ENCODE peak calls at places on chromosomes 11 and 22, in six cellular contexts. D is SHP77 treated with DMSO at 0.1 percent for 48 hours; S is activated CD4-positive, alpha-beta T cell treated with anti-CD3 and anti-CD28 coated beads, Interleukin-2, amount 50 U/mL, for 48 hours; W is neuronal stem cell; H is left lung; M is cardiac fibroblast. Z is an unnamed sample.

GRCh38 chr22:43843783-43844530 is 18.4 kb downstream of the SULT4A1 start:
- DNase-seq in H (no peak), M (no peak), W (no peak), D (no peak), S (no peak), Z (no peak)

GRCh38 chr22:29266564-29267461 is 968 bp downstream of the RHBDD3 start:
- DNase-seq in W (no peak), D (no peak), S (peak), M (peak), H (no peak), Z (no peak)

GRCh38 chr22:26199665-26200064 is 30.4 kb downstream of the SEZ6L start:
- DNase-seq in M (no peak), S (no peak), W (no peak), D (no peak), H (no peak), Z (no peak)

GRCh38 chr22:24037851-24038765 is 27.0 kb downstream of the CABIN1 start:
- DNase-seq in H (no peak), D (no peak), S (no peak), W (no peak), M (no peak), Z (no peak)

GRCh38 chr22:37363593-37363992 is 63.7 kb downstream of the ELFN2 start:
- DNase-seq in D (no peak), S (no peak), W (no peak), M (no peak), H (no peak), Z (no peak)

GRCh38 chr11:130121430-130121978 is 38.1 kb upstream of the ST14 start:
- DNase-seq in S (no peak), W (no peak), M (peak), D (no peak), H (no peak), Z (no peak)

GRCh38 chr11:128289048-128289447 is 298.3 kb downstream of the ETS1 start:
- DNase-seq in S (no peak), M (no peak), D (no peak), H (no peak), W (no peak), Z (no peak)

GRCh38 chr11:33507967-33508366 is 192.7 kb downstream of the C11orf91 start:
- DNase-seq in W (no peak), S (no peak), D (no peak), M (peak), H (no peak), Z (no peak)

GRCh38 chr22:42500164-42500835 is 19.3 kb downstream of the RRP7A start:
- DNase-seq in D (no peak), H (peak), W (peak), S (peak), M (peak), Z (no peak)

GRCh38 chr11:2259466-2259830 is 10.9 kb downstream of the ASCL2 start:
- DNase-seq in S (no peak), M (no peak), H (no peak), D (no peak), W (no peak), Z (no peak)

GRCh38 chr11:127996825-127997224 is 590.5 kb downstream of the ETS1 start:
- DNase-seq in M (peak), S (no peak), W (no peak), H (no peak), D (no peak), Z (no peak)

GRCh38 chr22:20427945-20428417 is 9.6 kb downstream of the SCARF2 start:
- DNase-seq in H (peak), W (no peak), D (no peak), M (no peak), S (no peak), Z (no peak)

GRCh38 chr22:37043214-37043827 is 8.2 kb upstream of the KCTD17 start:
- DNase-seq in D (no peak), M (no peak), S (no peak), W (no peak), H (no peak), Z (no peak)

GRCh38 chr11:68256331-68256741 is 15.4 kb downstream of the C11orf24 start:
- DNase-seq in S (no peak), W (no peak), H (no peak), D (no peak), M (peak), Z (no peak)

GRCh38 chr22:49230194-49230577 is 597.5 kb downstream of the BRD1 start:
- DNase-seq in H (no peak), S (peak), M (no peak), W (peak), D (no peak), Z (no peak)

GRCh38 chr11:22702022-22702421 is 35.6 kb downstream of the GAS2 start:
- DNase-seq in H (no peak), M (no peak), W (no peak), S (no peak), D (no peak), Z (no peak)

GRCh38 chr22:22714600-22715361 is 70.4 kb downstream of the GGTLC2 start:
- DNase-seq in S (no peak), W (no peak), H (no peak), D (no peak), M (no peak), Z (no peak)

GRCh38 chr11:107587306-107587979 is 3.5 kb upstream of the ELMOD1 start:
- DNase-seq in S (no peak), D (no peak), M (peak), W (no peak), H (no peak), Z (no peak)